ENCODE peak calls at places on chromosomes 7 and 10, in five cellular contexts. B, W, J, Q and Z are unnamed samples.

GRCh38 chr10:117790621-117791020 is 248.1 kb downstream of the EMX2 start:
- DNase-seq in J (no peak), B (no peak), Q (no peak), W (no peak), Z (no peak)

GRCh38 chr10:48897438-48897790 is 42.2 kb downstream of the LRRC18 start:
- DNase-seq in Q (no peak), J (no peak), B (no peak), W (no peak), Z (no peak)

GRCh38 chr10:88642991-88643390 is 21.3 kb upstream of the LIPF start:
- DNase-seq in J (no peak), B (peak; percentile 60), W (no peak), Q (peak; percentile 18), Z (no peak)

GRCh38 chr10:79457256-79457785 is 11.9 kb upstream of the ZCCHC24 start:
- DNase-seq in B (no peak), W (no peak), J (no peak), Q (no peak), Z (no peak)

GRCh38 chr7:107398161-107398560 is 71.7 kb upstream of the GPR22 start:
- DNase-seq in W (no peak), J (no peak), Q (no peak), B (no peak), Z (no peak)

GRCh38 chr7:11458736-11459483 is 373.1 kb downstream of the THSD7A start:
- DNase-seq in B (peak; percentile 78), Q (peak; percentile 85), J (no peak), W (no peak), Z (no peak)

GRCh38 chr7:4080013-4080412 is 602.1 kb upstream of the FOXK1 start:
- DNase-seq in J (no peak), B (no peak), W (no peak), Q (no peak), Z (no peak)

GRCh38 chr7:73896454-73896853 is 35.5 kb downstream of the TMEM270 start:
- DNase-seq in B (peak; percentile 70), J (no peak), W (no peak), Q (peak; percentile 70), Z (no peak)

GRCh38 chr10:124659380-124659779 is 84.8 kb downstream of the FAM53B start:
- DNase-seq in Q (no peak), W (no peak), J (no peak), B (no peak), Z (peak; percentile 24)

GRCh38 chr7:103698064-103698463 is 252.1 kb upstream of the SLC26A5 start:
- DNase-seq in J (no peak), Q (no peak), B (no peak), W (no peak), Z (no peak)

DNA sequence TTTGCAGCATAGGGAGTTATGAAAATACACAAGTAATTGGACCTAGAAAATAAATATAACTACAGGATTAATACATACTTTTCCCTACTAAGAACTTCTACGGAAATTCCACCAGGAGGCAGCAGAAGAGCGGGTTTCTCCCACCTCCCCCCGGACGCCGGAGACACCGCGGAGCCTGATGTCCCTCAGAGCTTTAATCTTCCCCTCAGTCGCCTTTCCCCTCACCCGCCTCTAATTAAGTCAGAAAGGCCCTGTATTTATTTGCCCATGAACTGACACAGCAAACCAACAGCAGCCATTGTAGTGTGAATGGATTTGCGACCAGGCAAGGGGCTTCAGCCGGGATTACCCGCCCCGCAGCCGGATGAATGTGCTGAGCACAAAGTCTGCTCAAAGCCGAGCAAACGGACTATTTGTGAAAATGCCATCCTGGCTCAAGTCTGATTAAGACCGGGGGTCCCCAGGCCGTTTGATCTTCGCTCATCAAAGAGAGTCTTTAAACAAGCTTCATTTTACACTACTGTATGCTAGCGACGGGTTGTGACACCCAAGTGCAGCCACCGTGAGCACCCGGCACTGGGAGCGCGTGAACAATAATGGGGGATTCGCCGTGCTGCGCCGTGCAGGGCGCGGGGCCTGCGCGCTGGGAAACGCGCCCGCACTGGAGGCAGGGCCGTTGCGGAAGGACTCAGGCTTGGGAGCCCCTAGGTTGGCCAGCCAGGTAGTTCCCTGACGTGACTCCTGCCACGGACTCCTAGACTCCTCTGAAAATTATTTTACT is 5.6 kb upstream of the DKK1 start:
- DNase-seq in J (no peak), B (peak; percentile 78), Q (peak; percentile 74), W (peak; percentile 59), Z (peak; percentile 67)
- TF ChIP-seq CTCF in J (peak; percentile 45), B (peak; percentile 91), Q (peak; percentile 49), W (peak; percentile 66), Z (peak; percentile 49)

DNA sequence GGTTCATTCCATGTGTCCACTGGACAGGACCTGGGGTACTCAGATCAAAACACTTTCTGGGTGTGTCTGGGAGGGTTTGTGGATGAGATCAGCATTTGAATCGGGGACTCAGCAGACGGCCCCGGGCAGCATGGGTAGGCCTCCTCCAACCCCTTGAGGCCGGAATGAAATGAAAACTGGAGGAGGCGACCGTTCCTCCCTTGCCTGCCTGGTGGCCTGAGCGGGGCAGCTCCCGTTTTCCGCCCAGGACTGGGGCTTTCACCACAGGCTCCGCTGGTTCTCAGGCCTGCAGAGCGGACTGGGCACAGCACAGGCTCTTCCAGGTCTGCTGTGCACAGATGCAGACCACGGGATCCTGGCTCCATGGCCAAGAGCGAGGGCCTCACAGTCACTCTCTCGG is 247.7 kb downstream of the MAD1L1 start:
- DNase-seq in W (peak; percentile 29), J (no peak), B (no peak), Q (no peak), Z (no peak)
- H3K4me3 ChIP-seq in W (no peak overlapping the region), J (no peak overlapping the region), B (no peak overlapping the region), Q (no peak overlapping the region), Z (no peak overlapping the region)

GRCh38 chr7:92839901-92840300 is 3.5 kb upstream of the CDK6 start:
- DNase-seq in B (no peak), W (no peak), J (no peak), Q (no peak), Z (no peak)
- TF ChIP-seq CTCF in B (no peak), W (no peak), J (no peak), Q (no peak), Z (no peak)

DNA sequence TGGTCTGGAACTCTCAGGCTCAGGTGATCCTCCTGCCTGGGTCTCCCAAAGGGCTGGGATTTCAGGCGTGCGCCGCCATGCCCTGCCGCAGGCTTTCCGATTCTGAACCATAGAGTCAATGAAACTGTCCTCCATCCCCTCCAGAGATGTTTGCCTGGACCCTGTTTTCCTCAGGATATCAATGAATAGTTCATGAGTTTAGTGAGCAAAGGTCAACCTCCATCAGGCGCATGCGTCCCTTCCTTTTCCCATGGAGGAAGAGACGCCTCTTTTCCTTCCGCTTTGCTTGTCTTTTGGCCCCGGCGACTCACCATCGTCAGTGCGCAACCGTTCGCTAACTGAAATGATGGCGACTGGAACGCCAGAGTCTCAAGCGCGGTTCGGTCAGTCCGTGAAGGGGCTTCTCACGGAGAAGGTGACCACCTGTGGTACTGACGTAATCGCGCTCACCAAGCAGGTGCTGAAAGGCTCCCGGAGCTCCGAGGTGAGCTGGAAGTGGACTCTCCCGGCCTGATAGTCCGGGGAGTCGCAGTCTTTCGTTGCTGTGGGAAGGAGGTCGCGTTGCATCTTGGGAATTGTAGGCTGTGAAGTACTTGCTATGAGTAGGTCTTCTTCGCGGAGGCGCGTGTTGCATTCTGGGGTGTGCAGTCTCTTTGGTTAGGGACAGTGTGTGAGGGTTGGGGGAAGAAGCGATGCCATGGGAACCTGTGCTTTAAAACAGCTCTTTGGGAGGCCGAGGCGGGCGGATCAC is at the start of gene BORCS7:
- DNase-seq in J (peak; percentile 71), W (peak; percentile 92), Q (peak; percentile 96), B (peak; percentile 97), Z (peak; percentile 92)
- H3K4me3 ChIP-seq in J (peak within 1 kb of the TSS; percentile 95), W (peak within 1 kb of the TSS; percentile 90), Q (peak within 1 kb of the TSS; percentile 78), B (peak within 1 kb of the TSS; percentile 79), Z (peak within 1 kb of the TSS; percentile 70)

GRCh38 chr7:101804087-101804631 is 13.3 kb upstream of the CUX1 start:
- DNase-seq in B (no peak), J (no peak), Q (no peak), W (no peak), Z (no peak)

GRCh38 chr7:101803203-101804086 is 14.0 kb upstream of the CUX1 start:
- DNase-seq in Q (no peak), W (no peak), J (no peak), B (no peak), Z (no peak)

DNA sequence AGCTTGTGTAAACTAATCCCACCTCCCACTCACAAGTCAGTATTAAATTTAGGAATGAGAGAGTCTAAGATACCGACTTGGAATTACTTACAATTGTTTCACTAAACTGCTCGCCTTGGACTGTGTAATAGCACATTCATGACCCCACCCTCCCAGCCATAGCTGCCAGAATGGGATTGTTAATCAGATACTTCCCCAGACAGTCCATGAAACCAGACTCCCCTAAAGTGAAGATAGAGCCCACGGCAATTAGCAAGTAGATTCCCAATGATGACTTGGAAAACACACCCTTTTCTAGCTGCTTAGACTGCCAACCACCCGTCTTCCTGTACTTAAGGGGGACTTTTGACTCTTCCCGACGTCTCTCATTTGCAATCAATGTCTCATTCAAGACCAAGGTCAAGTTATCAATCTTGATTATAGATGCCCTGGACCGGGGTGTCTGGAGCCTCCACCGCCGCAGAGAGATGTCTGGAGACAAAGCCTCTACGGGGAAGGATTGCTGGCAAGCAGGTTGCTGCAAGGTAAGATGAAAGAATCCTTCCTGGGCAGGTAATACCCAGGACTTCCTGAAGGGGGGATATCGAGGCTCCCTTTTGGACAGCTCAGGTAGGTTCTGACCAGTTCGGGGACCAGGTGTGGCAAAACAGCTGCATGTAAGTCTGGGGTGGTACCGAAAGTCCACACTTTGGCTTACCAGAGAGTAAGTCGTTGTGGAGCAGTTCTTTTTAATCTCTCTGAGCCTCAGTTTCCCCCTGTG is 12.6 kb upstream of the CUX1 start:
- DNase-seq in J (peak; percentile 60), W (no peak), Q (no peak), B (no peak), Z (no peak)
- TF ChIP-seq CTCF in J (peak; percentile 35), W (peak; percentile 36), Q (no peak), B (no peak), Z (peak; percentile 17)

GRCh38 chr7:97024209-97025129 is at the start of gene DLX5:
- DNase-seq in B (peak; percentile 6), W (no peak), J (no peak), Q (peak; percentile 7), Z (peak; percentile 66)
- H3K4me3 ChIP-seq in B (no peak within 1 kb of the TSS), W (peak within 1 kb of the TSS; percentile 38), J (no peak within 1 kb of the TSS), Q (no peak within 1 kb of the TSS), Z (peak within 1 kb of the TSS; percentile 23)

DNA sequence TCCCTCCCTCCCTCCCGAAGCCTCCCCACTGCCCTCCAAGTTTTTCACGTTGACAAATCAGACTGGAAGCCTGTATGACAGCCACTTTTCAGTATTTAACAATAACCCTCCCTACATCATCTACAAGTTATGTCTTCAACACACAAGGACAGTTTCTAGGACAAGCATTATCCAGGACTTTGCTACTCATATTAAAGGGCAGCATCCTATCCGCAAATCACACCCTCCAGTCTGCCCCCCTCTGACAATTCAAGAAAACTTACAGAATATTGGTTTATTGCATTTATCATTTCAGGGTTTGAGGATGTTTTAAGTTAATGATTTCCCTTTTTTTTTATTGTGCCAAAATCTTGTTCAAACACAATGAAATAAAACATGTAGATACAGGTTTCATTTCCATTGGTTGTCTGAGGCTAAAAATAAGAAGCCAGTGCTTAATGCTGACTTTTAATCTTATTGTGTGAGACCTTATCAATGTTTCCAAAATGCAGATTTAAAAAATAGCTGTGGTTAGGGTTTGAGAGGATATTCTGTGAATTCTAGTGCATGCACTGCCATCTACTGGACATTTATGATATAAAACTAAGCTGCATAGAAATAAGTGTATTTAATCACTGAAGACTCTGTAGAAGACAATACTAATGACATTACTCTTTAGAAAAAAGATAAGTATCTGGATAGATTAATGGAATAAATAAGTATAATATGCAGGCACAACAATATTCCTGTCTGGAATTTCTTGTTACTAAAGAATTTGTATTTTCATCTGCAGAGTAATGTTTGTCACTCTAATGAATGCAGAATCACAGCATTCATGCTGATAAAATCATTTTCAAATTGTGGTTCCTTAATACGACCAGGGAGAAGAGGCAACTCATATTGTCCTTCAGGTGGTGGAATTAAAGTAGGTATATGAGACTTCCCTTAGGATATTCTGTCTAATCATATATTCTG is 64.1 kb downstream of the CAV1 start:
- DNase-seq in Q (peak; percentile 45), W (no peak), B (peak; percentile 81), J (peak; percentile 63), Z (no peak)
- TF ChIP-seq CTCF in Q (peak; percentile 5), W (peak; percentile 69), B (peak; percentile 78), J (peak; percentile 95), Z (peak; percentile 57)

GRCh38 chr10:61995093-61995492 is 93.6 kb downstream of the ARID5B start:
- DNase-seq in W (no peak), J (no peak), B (no peak), Q (no peak), Z (no peak)
- H3K4me3 ChIP-seq in W (no peak overlapping the region), J (no peak overlapping the region), B (no peak overlapping the region), Q (no peak overlapping the region), Z (no peak overlapping the region)